ENCODE peak calls at places on chromosomes 4 and X, in ten cellular contexts. One of them, this sample, is unnamed.

GRCh38 chr4:67861513-67861912 is 22.3 kb downstream of the TMPRSS11D start:
- DNase-seq in AG09309: no peak
- DNase-seq in stimulated activated CD4-positive, alpha-beta T cell treated with anti-CD3 and anti-CD28 coated beads, Interleukin-15, amount 100 ng/mL, for 1 hour: no peak
- DNase-seq in foreskin melanocyte: no peak
- DNase-seq in central memory CD4-positive, alpha-beta T cell: no peak
- DNase-seq in BE2C: no peak
- DNase-seq in activated CD4-positive, alpha-beta T cell treated with anti-CD3 and anti-CD28 coated beads, Interleukin-2, amount 50 U/mL, for 24 hours: no peak
- DNase-seq in stimulated activated CD8-positive, alpha-beta memory T cell treated with anti-CD3 and anti-CD28 coated beads, Interleukin-4, amount 100 ng/mL, for 48 hours: no peak
- DNase-seq in activated T-cell treated with anti-CD3 and anti-CD28 coated beads, Interleukin-2, amount 50 U/mL, for 4 hours: no peak
- DNase-seq in mucosa of gallbladder: no peak
- DNase-seq in this sample: no peak

GRCh38 chr4:10085386-10085785 is 31.2 kb downstream of the WDR1 start:
- DNase-seq in AG09309: no peak
- DNase-seq in stimulated activated CD4-positive, alpha-beta T cell treated with anti-CD3 and anti-CD28 coated beads, Interleukin-15, amount 100 ng/mL, for 1 hour: no peak
- DNase-seq in foreskin melanocyte: no peak
- DNase-seq in central memory CD4-positive, alpha-beta T cell: no peak
- DNase-seq in BE2C: no peak
- DNase-seq in activated CD4-positive, alpha-beta T cell treated with anti-CD3 and anti-CD28 coated beads, Interleukin-2, amount 50 U/mL, for 24 hours: no peak
- DNase-seq in stimulated activated CD8-positive, alpha-beta memory T cell treated with anti-CD3 and anti-CD28 coated beads, Interleukin-4, amount 100 ng/mL, for 48 hours: peak
- DNase-seq in activated T-cell treated with anti-CD3 and anti-CD28 coated beads, Interleukin-2, amount 50 U/mL, for 4 hours: no peak
- DNase-seq in mucosa of gallbladder: no peak
- DNase-seq in this sample: no peak

GRCh38 chrX:135549519-135549918 is 29.1 kb downstream of the INTS6L start:
- DNase-seq in AG09309: no peak
- DNase-seq in stimulated activated CD4-positive, alpha-beta T cell treated with anti-CD3 and anti-CD28 coated beads, Interleukin-15, amount 100 ng/mL, for 1 hour: no peak
- DNase-seq in foreskin melanocyte: no peak
- DNase-seq in central memory CD4-positive, alpha-beta T cell: no peak
- DNase-seq in BE2C: no peak
- DNase-seq in activated CD4-positive, alpha-beta T cell treated with anti-CD3 and anti-CD28 coated beads, Interleukin-2, amount 50 U/mL, for 24 hours: no peak
- DNase-seq in stimulated activated CD8-positive, alpha-beta memory T cell treated with anti-CD3 and anti-CD28 coated beads, Interleukin-4, amount 100 ng/mL, for 48 hours: no peak
- DNase-seq in activated T-cell treated with anti-CD3 and anti-CD28 coated beads, Interleukin-2, amount 50 U/mL, for 4 hours: no peak
- DNase-seq in mucosa of gallbladder: no peak
- DNase-seq in this sample: no peak

GRCh38 chrX:24498181-24498580 is 33.1 kb downstream of the PDK3 start:
- DNase-seq in AG09309: no peak
- DNase-seq in stimulated activated CD4-positive, alpha-beta T cell treated with anti-CD3 and anti-CD28 coated beads, Interleukin-15, amount 100 ng/mL, for 1 hour: no peak
- DNase-seq in foreskin melanocyte: no peak
- DNase-seq in central memory CD4-positive, alpha-beta T cell: peak
- DNase-seq in BE2C: peak
- DNase-seq in activated CD4-positive, alpha-beta T cell treated with anti-CD3 and anti-CD28 coated beads, Interleukin-2, amount 50 U/mL, for 24 hours: no peak
- DNase-seq in stimulated activated CD8-positive, alpha-beta memory T cell treated with anti-CD3 and anti-CD28 coated beads, Interleukin-4, amount 100 ng/mL, for 48 hours: no peak
- DNase-seq in activated T-cell treated with anti-CD3 and anti-CD28 coated beads, Interleukin-2, amount 50 U/mL, for 4 hours: no peak
- DNase-seq in mucosa of gallbladder: no peak
- DNase-seq in this sample: no peak

GRCh38 chr4:56727150-56727549 is 46.1 kb upstream of the HOPX start:
- DNase-seq in AG09309: no peak
- DNase-seq in stimulated activated CD4-positive, alpha-beta T cell treated with anti-CD3 and anti-CD28 coated beads, Interleukin-15, amount 100 ng/mL, for 1 hour: no peak
- DNase-seq in foreskin melanocyte: no peak
- DNase-seq in central memory CD4-positive, alpha-beta T cell: no peak
- DNase-seq in BE2C: no peak
- DNase-seq in activated CD4-positive, alpha-beta T cell treated with anti-CD3 and anti-CD28 coated beads, Interleukin-2, amount 50 U/mL, for 24 hours: no peak
- DNase-seq in stimulated activated CD8-positive, alpha-beta memory T cell treated with anti-CD3 and anti-CD28 coated beads, Interleukin-4, amount 100 ng/mL, for 48 hours: no peak
- DNase-seq in activated T-cell treated with anti-CD3 and anti-CD28 coated beads, Interleukin-2, amount 50 U/mL, for 4 hours: no peak
- DNase-seq in mucosa of gallbladder: no peak
- DNase-seq in this sample: no peak

GRCh38 chr4:151407466-151408379 is 1.3 kb upstream of the FHIP1A start:
- DNase-seq in AG09309: no peak
- DNase-seq in stimulated activated CD4-positive, alpha-beta T cell treated with anti-CD3 and anti-CD28 coated beads, Interleukin-15, amount 100 ng/mL, for 1 hour: no peak
- DNase-seq in foreskin melanocyte: no peak
- DNase-seq in central memory CD4-positive, alpha-beta T cell: peak
- DNase-seq in BE2C: no peak
- DNase-seq in activated CD4-positive, alpha-beta T cell treated with anti-CD3 and anti-CD28 coated beads, Interleukin-2, amount 50 U/mL, for 24 hours: no peak
- DNase-seq in stimulated activated CD8-positive, alpha-beta memory T cell treated with anti-CD3 and anti-CD28 coated beads, Interleukin-4, amount 100 ng/mL, for 48 hours: peak
- DNase-seq in activated T-cell treated with anti-CD3 and anti-CD28 coated beads, Interleukin-2, amount 50 U/mL, for 4 hours: peak
- DNase-seq in mucosa of gallbladder: peak
- DNase-seq in this sample: peak

GRCh38 chrX:153416781-153417180 is 5.5 kb downstream of the ZFP92 start:
- DNase-seq in AG09309: no peak
- DNase-seq in stimulated activated CD4-positive, alpha-beta T cell treated with anti-CD3 and anti-CD28 coated beads, Interleukin-15, amount 100 ng/mL, for 1 hour: no peak
- DNase-seq in foreskin melanocyte: no peak
- DNase-seq in central memory CD4-positive, alpha-beta T cell: no peak
- DNase-seq in BE2C: no peak
- DNase-seq in activated CD4-positive, alpha-beta T cell treated with anti-CD3 and anti-CD28 coated beads, Interleukin-2, amount 50 U/mL, for 24 hours: no peak
- DNase-seq in stimulated activated CD8-positive, alpha-beta memory T cell treated with anti-CD3 and anti-CD28 coated beads, Interleukin-4, amount 100 ng/mL, for 48 hours: no peak
- DNase-seq in activated T-cell treated with anti-CD3 and anti-CD28 coated beads, Interleukin-2, amount 50 U/mL, for 4 hours: no peak
- DNase-seq in mucosa of gallbladder: no peak
- DNase-seq in this sample: no peak

GRCh38 chrX:22652596-22652995 is 347.2 kb upstream of the DDX53 start:
- DNase-seq in AG09309: no peak
- DNase-seq in stimulated activated CD4-positive, alpha-beta T cell treated with anti-CD3 and anti-CD28 coated beads, Interleukin-15, amount 100 ng/mL, for 1 hour: no peak
- DNase-seq in foreskin melanocyte: peak
- DNase-seq in central memory CD4-positive, alpha-beta T cell: no peak
- DNase-seq in BE2C: peak
- DNase-seq in activated CD4-positive, alpha-beta T cell treated with anti-CD3 and anti-CD28 coated beads, Interleukin-2, amount 50 U/mL, for 24 hours: no peak
- DNase-seq in stimulated activated CD8-positive, alpha-beta memory T cell treated with anti-CD3 and anti-CD28 coated beads, Interleukin-4, amount 100 ng/mL, for 48 hours: no peak
- DNase-seq in activated T-cell treated with anti-CD3 and anti-CD28 coated beads, Interleukin-2, amount 50 U/mL, for 4 hours: no peak
- DNase-seq in mucosa of gallbladder: peak
- DNase-seq in this sample: no peak

GRCh38 chr4:2829933-2830451 is 13.7 kb upstream of the ADD1 start:
- DNase-seq in AG09309: no peak
- DNase-seq in stimulated activated CD4-positive, alpha-beta T cell treated with anti-CD3 and anti-CD28 coated beads, Interleukin-15, amount 100 ng/mL, for 1 hour: no peak
- DNase-seq in foreskin melanocyte: no peak
- DNase-seq in central memory CD4-positive, alpha-beta T cell: no peak
- DNase-seq in BE2C: no peak
- DNase-seq in activated CD4-positive, alpha-beta T cell treated with anti-CD3 and anti-CD28 coated beads, Interleukin-2, amount 50 U/mL, for 24 hours: no peak
- DNase-seq in stimulated activated CD8-positive, alpha-beta memory T cell treated with anti-CD3 and anti-CD28 coated beads, Interleukin-4, amount 100 ng/mL, for 48 hours: no peak
- DNase-seq in activated T-cell treated with anti-CD3 and anti-CD28 coated beads, Interleukin-2, amount 50 U/mL, for 4 hours: peak
- DNase-seq in mucosa of gallbladder: no peak
- DNase-seq in this sample: no peak

GRCh38 chr4:72468904-72469502 is 100.0 kb downstream of the ADAMTS3 start:
- DNase-seq in AG09309: no peak
- DNase-seq in stimulated activated CD4-positive, alpha-beta T cell treated with anti-CD3 and anti-CD28 coated beads, Interleukin-15, amount 100 ng/mL, for 1 hour: no peak
- DNase-seq in foreskin melanocyte: no peak
- DNase-seq in central memory CD4-positive, alpha-beta T cell: no peak
- DNase-seq in BE2C: no peak
- DNase-seq in activated CD4-positive, alpha-beta T cell treated with anti-CD3 and anti-CD28 coated beads, Interleukin-2, amount 50 U/mL, for 24 hours: no peak
- DNase-seq in stimulated activated CD8-positive, alpha-beta memory T cell treated with anti-CD3 and anti-CD28 coated beads, Interleukin-4, amount 100 ng/mL, for 48 hours: no peak
- DNase-seq in activated T-cell treated with anti-CD3 and anti-CD28 coated beads, Interleukin-2, amount 50 U/mL, for 4 hours: no peak
- DNase-seq in mucosa of gallbladder: no peak
- DNase-seq in this sample: no peak

GRCh38 chr4:140326395-140326993 is 47.0 kb upstream of the SCOC start:
- DNase-seq in AG09309: no peak
- DNase-seq in stimulated activated CD4-positive, alpha-beta T cell treated with anti-CD3 and anti-CD28 coated beads, Interleukin-15, amount 100 ng/mL, for 1 hour: no peak
- DNase-seq in foreskin melanocyte: no peak
- DNase-seq in central memory CD4-positive, alpha-beta T cell: no peak
- DNase-seq in BE2C: peak
- DNase-seq in activated CD4-positive, alpha-beta T cell treated with anti-CD3 and anti-CD28 coated beads, Interleukin-2, amount 50 U/mL, for 24 hours: no peak
- DNase-seq in stimulated activated CD8-positive, alpha-beta memory T cell treated with anti-CD3 and anti-CD28 coated beads, Interleukin-4, amount 100 ng/mL, for 48 hours: no peak
- DNase-seq in activated T-cell treated with anti-CD3 and anti-CD28 coated beads, Interleukin-2, amount 50 U/mL, for 4 hours: no peak
- DNase-seq in mucosa of gallbladder: no peak
- DNase-seq in this sample: no peak

GRCh38 chr4:76984788-76985211 is 35.2 kb downstream of the SEPTIN11 start:
- DNase-seq in AG09309: peak
- DNase-seq in stimulated activated CD4-positive, alpha-beta T cell treated with anti-CD3 and anti-CD28 coated beads, Interleukin-15, amount 100 ng/mL, for 1 hour: no peak
- DNase-seq in foreskin melanocyte: peak
- DNase-seq in central memory CD4-positive, alpha-beta T cell: no peak
- DNase-seq in BE2C: no peak
- DNase-seq in activated CD4-positive, alpha-beta T cell treated with anti-CD3 and anti-CD28 coated beads, Interleukin-2, amount 50 U/mL, for 24 hours: no peak
- DNase-seq in stimulated activated CD8-positive, alpha-beta memory T cell treated with anti-CD3 and anti-CD28 coated beads, Interleukin-4, amount 100 ng/mL, for 48 hours: no peak
- DNase-seq in activated T-cell treated with anti-CD3 and anti-CD28 coated beads, Interleukin-2, amount 50 U/mL, for 4 hours: no peak
- DNase-seq in mucosa of gallbladder: peak
- DNase-seq in this sample: no peak

GRCh38 chrX:119790977-119791436 is 423 bp downstream of the RPL39 start:
- DNase-seq in AG09309: no peak
- DNase-seq in stimulated activated CD4-positive, alpha-beta T cell treated with anti-CD3 and anti-CD28 coated beads, Interleukin-15, amount 100 ng/mL, for 1 hour: peak
- DNase-seq in foreskin melanocyte: peak
- DNase-seq in central memory CD4-positive, alpha-beta T cell: peak
- DNase-seq in BE2C: peak
- DNase-seq in activated CD4-positive, alpha-beta T cell treated with anti-CD3 and anti-CD28 coated beads, Interleukin-2, amount 50 U/mL, for 24 hours: peak
- DNase-seq in stimulated activated CD8-positive, alpha-beta memory T cell treated with anti-CD3 and anti-CD28 coated beads, Interleukin-4, amount 100 ng/mL, for 48 hours: peak
- DNase-seq in activated T-cell treated with anti-CD3 and anti-CD28 coated beads, Interleukin-2, amount 50 U/mL, for 4 hours: peak
- DNase-seq in mucosa of gallbladder: peak
- DNase-seq in this sample: peak

GRCh38 chr4:19987746-19988145 is 264.0 kb upstream of the SLIT2 start:
- DNase-seq in AG09309: peak
- DNase-seq in stimulated activated CD4-positive, alpha-beta T cell treated with anti-CD3 and anti-CD28 coated beads, Interleukin-15, amount 100 ng/mL, for 1 hour: no peak
- DNase-seq in foreskin melanocyte: no peak
- DNase-seq in central memory CD4-positive, alpha-beta T cell: no peak
- DNase-seq in BE2C: no peak
- DNase-seq in activated CD4-positive, alpha-beta T cell treated with anti-CD3 and anti-CD28 coated beads, Interleukin-2, amount 50 U/mL, for 24 hours: no peak
- DNase-seq in stimulated activated CD8-positive, alpha-beta memory T cell treated with anti-CD3 and anti-CD28 coated beads, Interleukin-4, amount 100 ng/mL, for 48 hours: no peak
- DNase-seq in activated T-cell treated with anti-CD3 and anti-CD28 coated beads, Interleukin-2, amount 50 U/mL, for 4 hours: no peak
- DNase-seq in mucosa of gallbladder: no peak
- DNase-seq in this sample: no peak

GRCh38 chr4:2700031-2700430 is 56.1 kb downstream of the TNIP2 start:
- DNase-seq in AG09309: no peak
- DNase-seq in stimulated activated CD4-positive, alpha-beta T cell treated with anti-CD3 and anti-CD28 coated beads, Interleukin-15, amount 100 ng/mL, for 1 hour: no peak
- DNase-seq in foreskin melanocyte: no peak
- DNase-seq in central memory CD4-positive, alpha-beta T cell: no peak
- DNase-seq in BE2C: no peak
- DNase-seq in activated CD4-positive, alpha-beta T cell treated with anti-CD3 and anti-CD28 coated beads, Interleukin-2, amount 50 U/mL, for 24 hours: no peak
- DNase-seq in stimulated activated CD8-positive, alpha-beta memory T cell treated with anti-CD3 and anti-CD28 coated beads, Interleukin-4, amount 100 ng/mL, for 48 hours: no peak
- DNase-seq in activated T-cell treated with anti-CD3 and anti-CD28 coated beads, Interleukin-2, amount 50 U/mL, for 4 hours: no peak
- DNase-seq in mucosa of gallbladder: no peak
- DNase-seq in this sample: no peak

GRCh38 chr4:96170198-96170597 is 330.3 kb downstream of the PDHA2 start:
- DNase-seq in AG09309: no peak
- DNase-seq in stimulated activated CD4-positive, alpha-beta T cell treated with anti-CD3 and anti-CD28 coated beads, Interleukin-15, amount 100 ng/mL, for 1 hour: no peak
- DNase-seq in foreskin melanocyte: no peak
- DNase-seq in central memory CD4-positive, alpha-beta T cell: no peak
- DNase-seq in BE2C: peak
- DNase-seq in activated CD4-positive, alpha-beta T cell treated with anti-CD3 and anti-CD28 coated beads, Interleukin-2, amount 50 U/mL, for 24 hours: no peak
- DNase-seq in stimulated activated CD8-positive, alpha-beta memory T cell treated with anti-CD3 and anti-CD28 coated beads, Interleukin-4, amount 100 ng/mL, for 48 hours: peak
- DNase-seq in activated T-cell treated with anti-CD3 and anti-CD28 coated beads, Interleukin-2, amount 50 U/mL, for 4 hours: no peak
- DNase-seq in mucosa of gallbladder: no peak
- DNase-seq in this sample: no peak

GRCh38 chr4:62070291-62070852 is 870.2 kb downstream of the ADGRL3 start:
- DNase-seq in AG09309: no peak
- DNase-seq in stimulated activated CD4-positive, alpha-beta T cell treated with anti-CD3 and anti-CD28 coated beads, Interleukin-15, amount 100 ng/mL, for 1 hour: no peak
- DNase-seq in foreskin melanocyte: no peak
- DNase-seq in central memory CD4-positive, alpha-beta T cell: no peak
- DNase-seq in BE2C: no peak
- DNase-seq in activated CD4-positive, alpha-beta T cell treated with anti-CD3 and anti-CD28 coated beads, Interleukin-2, amount 50 U/mL, for 24 hours: no peak
- DNase-seq in stimulated activated CD8-positive, alpha-beta memory T cell treated with anti-CD3 and anti-CD28 coated beads, Interleukin-4, amount 100 ng/mL, for 48 hours: no peak
- DNase-seq in activated T-cell treated with anti-CD3 and anti-CD28 coated beads, Interleukin-2, amount 50 U/mL, for 4 hours: no peak
- DNase-seq in mucosa of gallbladder: no peak
- DNase-seq in this sample: no peak

GRCh38 chr4:55125087-55125721 is at the start of gene KDR:
- DNase-seq in AG09309: no peak
- DNase-seq in stimulated activated CD4-positive, alpha-beta T cell treated with anti-CD3 and anti-CD28 coated beads, Interleukin-15, amount 100 ng/mL, for 1 hour: no peak
- DNase-seq in foreskin melanocyte: peak
- DNase-seq in central memory CD4-positive, alpha-beta T cell: no peak
- DNase-seq in BE2C: peak
- DNase-seq in activated CD4-positive, alpha-beta T cell treated with anti-CD3 and anti-CD28 coated beads, Interleukin-2, amount 50 U/mL, for 24 hours: no peak
- DNase-seq in stimulated activated CD8-positive, alpha-beta memory T cell treated with anti-CD3 and anti-CD28 coated beads, Interleukin-4, amount 100 ng/mL, for 48 hours: no peak
- DNase-seq in activated T-cell treated with anti-CD3 and anti-CD28 coated beads, Interleukin-2, amount 50 U/mL, for 4 hours: no peak
- DNase-seq in mucosa of gallbladder: no peak
- DNase-seq in this sample: no peak

GRCh38 chr4:94536049-94536448 is 84.3 kb downstream of the PDLIM5 start:
- DNase-seq in AG09309: no peak
- DNase-seq in stimulated activated CD4-positive, alpha-beta T cell treated with anti-CD3 and anti-CD28 coated beads, Interleukin-15, amount 100 ng/mL, for 1 hour: no peak
- DNase-seq in foreskin melanocyte: no peak
- DNase-seq in central memory CD4-positive, alpha-beta T cell: no peak
- DNase-seq in BE2C: no peak
- DNase-seq in activated CD4-positive, alpha-beta T cell treated with anti-CD3 and anti-CD28 coated beads, Interleukin-2, amount 50 U/mL, for 24 hours: no peak
- DNase-seq in stimulated activated CD8-positive, alpha-beta memory T cell treated with anti-CD3 and anti-CD28 coated beads, Interleukin-4, amount 100 ng/mL, for 48 hours: no peak
- DNase-seq in activated T-cell treated with anti-CD3 and anti-CD28 coated beads, Interleukin-2, amount 50 U/mL, for 4 hours: no peak
- DNase-seq in mucosa of gallbladder: no peak
- DNase-seq in this sample: no peak

GRCh38 chrX:149372861-149373260 is 132.2 kb downstream of the IDS start:
- DNase-seq in AG09309: no peak
- DNase-seq in stimulated activated CD4-positive, alpha-beta T cell treated with anti-CD3 and anti-CD28 coated beads, Interleukin-15, amount 100 ng/mL, for 1 hour: no peak
- DNase-seq in foreskin melanocyte: no peak
- DNase-seq in central memory CD4-positive, alpha-beta T cell: no peak
- DNase-seq in BE2C: no peak
- DNase-seq in activated CD4-positive, alpha-beta T cell treated with anti-CD3 and anti-CD28 coated beads, Interleukin-2, amount 50 U/mL, for 24 hours: no peak
- DNase-seq in stimulated activated CD8-positive, alpha-beta memory T cell treated with anti-CD3 and anti-CD28 coated beads, Interleukin-4, amount 100 ng/mL, for 48 hours: no peak
- DNase-seq in activated T-cell treated with anti-CD3 and anti-CD28 coated beads, Interleukin-2, amount 50 U/mL, for 4 hours: no peak
- DNase-seq in mucosa of gallbladder: no peak
- DNase-seq in this sample: no peak

GRCh38 chrX:119402588-119402987 is 3.5 kb downstream of the SLC25A43 start:
- DNase-seq in AG09309: no peak
- DNase-seq in stimulated activated CD4-positive, alpha-beta T cell treated with anti-CD3 and anti-CD28 coated beads, Interleukin-15, amount 100 ng/mL, for 1 hour: no peak
- DNase-seq in foreskin melanocyte: no peak
- DNase-seq in central memory CD4-positive, alpha-beta T cell: no peak
- DNase-seq in BE2C: no peak
- DNase-seq in activated CD4-positive, alpha-beta T cell treated with anti-CD3 and anti-CD28 coated beads, Interleukin-2, amount 50 U/mL, for 24 hours: no peak
- DNase-seq in stimulated activated CD8-positive, alpha-beta memory T cell treated with anti-CD3 and anti-CD28 coated beads, Interleukin-4, amount 100 ng/mL, for 48 hours: no peak
- DNase-seq in activated T-cell treated with anti-CD3 and anti-CD28 coated beads, Interleukin-2, amount 50 U/mL, for 4 hours: no peak
- DNase-seq in mucosa of gallbladder: no peak
- DNase-seq in this sample: no peak

GRCh38 chr4:1109898-1110506 is 3.4 kb downstream of the RNF212 start:
- DNase-seq in AG09309: peak
- DNase-seq in stimulated activated CD4-positive, alpha-beta T cell treated with anti-CD3 and anti-CD28 coated beads, Interleukin-15, amount 100 ng/mL, for 1 hour: no peak
- DNase-seq in foreskin melanocyte: no peak
- DNase-seq in central memory CD4-positive, alpha-beta T cell: no peak
- DNase-seq in BE2C: no peak
- DNase-seq in activated CD4-positive, alpha-beta T cell treated with anti-CD3 and anti-CD28 coated beads, Interleukin-2, amount 50 U/mL, for 24 hours: no peak
- DNase-seq in stimulated activated CD8-positive, alpha-beta memory T cell treated with anti-CD3 and anti-CD28 coated beads, Interleukin-4, amount 100 ng/mL, for 48 hours: no peak
- DNase-seq in activated T-cell treated with anti-CD3 and anti-CD28 coated beads, Interleukin-2, amount 50 U/mL, for 4 hours: no peak
- DNase-seq in mucosa of gallbladder: peak
- DNase-seq in this sample: no peak

GRCh38 chr4:12943069-12943468 is 541.1 kb downstream of the RAB28 start:
- DNase-seq in AG09309: no peak
- DNase-seq in stimulated activated CD4-positive, alpha-beta T cell treated with anti-CD3 and anti-CD28 coated beads, Interleukin-15, amount 100 ng/mL, for 1 hour: no peak
- DNase-seq in foreskin melanocyte: no peak
- DNase-seq in central memory CD4-positive, alpha-beta T cell: no peak
- DNase-seq in BE2C: no peak
- DNase-seq in activated CD4-positive, alpha-beta T cell treated with anti-CD3 and anti-CD28 coated beads, Interleukin-2, amount 50 U/mL, for 24 hours: no peak
- DNase-seq in stimulated activated CD8-positive, alpha-beta memory T cell treated with anti-CD3 and anti-CD28 coated beads, Interleukin-4, amount 100 ng/mL, for 48 hours: no peak
- DNase-seq in activated T-cell treated with anti-CD3 and anti-CD28 coated beads, Interleukin-2, amount 50 U/mL, for 4 hours: no peak
- DNase-seq in mucosa of gallbladder: no peak
- DNase-seq in this sample: no peak

GRCh38 chr4:151865327-151865726 is 104.5 kb upstream of the GATB start:
- DNase-seq in AG09309: no peak
- DNase-seq in stimulated activated CD4-positive, alpha-beta T cell treated with anti-CD3 and anti-CD28 coated beads, Interleukin-15, amount 100 ng/mL, for 1 hour: no peak
- DNase-seq in foreskin melanocyte: no peak
- DNase-seq in central memory CD4-positive, alpha-beta T cell: no peak
- DNase-seq in BE2C: peak
- DNase-seq in activated CD4-positive, alpha-beta T cell treated with anti-CD3 and anti-CD28 coated beads, Interleukin-2, amount 50 U/mL, for 24 hours: no peak
- DNase-seq in stimulated activated CD8-positive, alpha-beta memory T cell treated with anti-CD3 and anti-CD28 coated beads, Interleukin-4, amount 100 ng/mL, for 48 hours: no peak
- DNase-seq in activated T-cell treated with anti-CD3 and anti-CD28 coated beads, Interleukin-2, amount 50 U/mL, for 4 hours: no peak
- DNase-seq in mucosa of gallbladder: peak
- DNase-seq in this sample: no peak

GRCh38 chrX:40327085-40327484 is 229.3 kb upstream of the BCOR start:
- DNase-seq in AG09309: no peak
- DNase-seq in stimulated activated CD4-positive, alpha-beta T cell treated with anti-CD3 and anti-CD28 coated beads, Interleukin-15, amount 100 ng/mL, for 1 hour: no peak
- DNase-seq in foreskin melanocyte: no peak
- DNase-seq in central memory CD4-positive, alpha-beta T cell: no peak
- DNase-seq in BE2C: no peak
- DNase-seq in activated CD4-positive, alpha-beta T cell treated with anti-CD3 and anti-CD28 coated beads, Interleukin-2, amount 50 U/mL, for 24 hours: no peak
- DNase-seq in stimulated activated CD8-positive, alpha-beta memory T cell treated with anti-CD3 and anti-CD28 coated beads, Interleukin-4, amount 100 ng/mL, for 48 hours: no peak
- DNase-seq in activated T-cell treated with anti-CD3 and anti-CD28 coated beads, Interleukin-2, amount 50 U/mL, for 4 hours: no peak
- DNase-seq in mucosa of gallbladder: no peak
- DNase-seq in this sample: no peak

GRCh38 chrX:53086464-53086863 is 4.3 kb downstream of the TSPYL2 start:
- DNase-seq in AG09309: no peak
- DNase-seq in stimulated activated CD4-positive, alpha-beta T cell treated with anti-CD3 and anti-CD28 coated beads, Interleukin-15, amount 100 ng/mL, for 1 hour: no peak
- DNase-seq in foreskin melanocyte: no peak
- DNase-seq in central memory CD4-positive, alpha-beta T cell: no peak
- DNase-seq in BE2C: no peak
- DNase-seq in activated CD4-positive, alpha-beta T cell treated with anti-CD3 and anti-CD28 coated beads, Interleukin-2, amount 50 U/mL, for 24 hours: no peak
- DNase-seq in stimulated activated CD8-positive, alpha-beta memory T cell treated with anti-CD3 and anti-CD28 coated beads, Interleukin-4, amount 100 ng/mL, for 48 hours: no peak
- DNase-seq in activated T-cell treated with anti-CD3 and anti-CD28 coated beads, Interleukin-2, amount 50 U/mL, for 4 hours: no peak
- DNase-seq in mucosa of gallbladder: no peak
- DNase-seq in this sample: no peak

GRCh38 chrX:140447150-140447549 is 57.7 kb downstream of the SOX3 start:
- DNase-seq in AG09309: no peak
- DNase-seq in stimulated activated CD4-positive, alpha-beta T cell treated with anti-CD3 and anti-CD28 coated beads, Interleukin-15, amount 100 ng/mL, for 1 hour: no peak
- DNase-seq in foreskin melanocyte: no peak
- DNase-seq in central memory CD4-positive, alpha-beta T cell: no peak
- DNase-seq in BE2C: no peak
- DNase-seq in activated CD4-positive, alpha-beta T cell treated with anti-CD3 and anti-CD28 coated beads, Interleukin-2, amount 50 U/mL, for 24 hours: no peak
- DNase-seq in stimulated activated CD8-positive, alpha-beta memory T cell treated with anti-CD3 and anti-CD28 coated beads, Interleukin-4, amount 100 ng/mL, for 48 hours: no peak
- DNase-seq in activated T-cell treated with anti-CD3 and anti-CD28 coated beads, Interleukin-2, amount 50 U/mL, for 4 hours: no peak
- DNase-seq in mucosa of gallbladder: no peak
- DNase-seq in this sample: no peak

GRCh38 chr4:47933798-47934197 is 19.4 kb upstream of the NFXL1 start:
- DNase-seq in AG09309: peak
- DNase-seq in stimulated activated CD4-positive, alpha-beta T cell treated with anti-CD3 and anti-CD28 coated beads, Interleukin-15, amount 100 ng/mL, for 1 hour: no peak
- DNase-seq in foreskin melanocyte: peak
- DNase-seq in central memory CD4-positive, alpha-beta T cell: peak
- DNase-seq in BE2C: no peak
- DNase-seq in activated CD4-positive, alpha-beta T cell treated with anti-CD3 and anti-CD28 coated beads, Interleukin-2, amount 50 U/mL, for 24 hours: no peak
- DNase-seq in stimulated activated CD8-positive, alpha-beta memory T cell treated with anti-CD3 and anti-CD28 coated beads, Interleukin-4, amount 100 ng/mL, for 48 hours: no peak
- DNase-seq in activated T-cell treated with anti-CD3 and anti-CD28 coated beads, Interleukin-2, amount 50 U/mL, for 4 hours: no peak
- DNase-seq in mucosa of gallbladder: no peak
- DNase-seq in this sample: no peak